ENCODE peak calls at places on chromosomes 4 and X, in four cellular contexts. F, R, X and Q are unnamed samples.

GRCh38 chr4:90137545-90137944 is 10.4 kb downstream of the CCSER1 start:
- DNase-seq in R (peak), F (no peak), X (no peak), Q (no peak)

GRCh38 chrX:143781103-143781502 is 60.6 kb upstream of the SPANXN2 start:
- DNase-seq in R (no peak), X (no peak), F (no peak), Q (no peak)

GRCh38 chrX:37816766-37817165 is 30.6 kb downstream of the DYNLT3 start:
- DNase-seq in X (no peak), R (no peak), F (no peak), Q (no peak)

GRCh38 chrX:1534321-1535168 is 2.4 kb downstream of the P2RY8 start:
- DNase-seq in R (no peak), F (no peak), X (peak), Q (no peak)

GRCh38 chrX:6203462-6204215 is 25.0 kb downstream of the NLGN4X start:
- DNase-seq in F (no peak), R (no peak), X (no peak), Q (no peak)

GRCh38 chrX:77451041-77451440 is 3.9 kb downstream of the FGF16 start:
- DNase-seq in F (no peak), R (no peak), X (no peak), Q (no peak)

GRCh38 chr4:88169298-88169697 is 10.9 kb upstream of the ABCG2 start:
- DNase-seq in R (no peak), F (no peak), X (no peak), Q (no peak)

GRCh38 chr4:89915937-89916336 is 21.3 kb downstream of the MMRN1 start:
- DNase-seq in X (no peak), F (no peak), R (no peak), Q (no peak)

GRCh38 chrX:10030570-10030969 is 63.4 kb downstream of the CLDN34 start:
- DNase-seq in R (peak), X (no peak), F (no peak), Q (no peak)

GRCh38 chr4:59553063-59553738 is 1646.9 kb upstream of the ADGRL3 start:
- DNase-seq in R (no peak), F (peak), X (no peak), Q (no peak)

GRCh38 chr4:186931519-186931918 is 207.9 kb upstream of the FAT1 start:
- DNase-seq in X (no peak), R (no peak), F (no peak), Q (no peak)

GRCh38 chrX:149937881-149938426 is 337 bp downstream of the EOLA2 start:
- DNase-seq in R (no peak), X (no peak), F (no peak), Q (no peak)

GRCh38 chrX:41167888-41168287 is 82.6 kb downstream of the USP9X start:
- DNase-seq in R (no peak), X (no peak), F (no peak), Q (no peak)

GRCh38 chrX:108584617-108585211 is 145.1 kb downstream of the COL4A5 start:
- DNase-seq in R (no peak), F (peak), X (no peak), Q (no peak)

GRCh38 chr4:25799522-25799921 is 63.3 kb downstream of the SEL1L3 start:
- DNase-seq in F (no peak), X (no peak), R (no peak), Q (no peak)

GRCh38 chrX:107675823-107676555 is 47.7 kb downstream of the PRPS1 start:
- DNase-seq in R (no peak), X (no peak), F (no peak), Q (no peak)

GRCh38 chr4:82371398-82371972 is 2.3 kb downstream of the HNRNPD start:
- DNase-seq in F (peak), R (no peak), X (no peak), Q (no peak)

GRCh38 chr4:137474711-137475301 is 57.5 kb downstream of the PCDH18 start:
- DNase-seq in X (no peak), R (no peak), F (peak), Q (no peak)

GRCh38 chr4:79576480-79576803 is 168.4 kb upstream of the GK2 start:
- DNase-seq in R (peak), X (no peak), F (peak), Q (no peak)

DNA sequence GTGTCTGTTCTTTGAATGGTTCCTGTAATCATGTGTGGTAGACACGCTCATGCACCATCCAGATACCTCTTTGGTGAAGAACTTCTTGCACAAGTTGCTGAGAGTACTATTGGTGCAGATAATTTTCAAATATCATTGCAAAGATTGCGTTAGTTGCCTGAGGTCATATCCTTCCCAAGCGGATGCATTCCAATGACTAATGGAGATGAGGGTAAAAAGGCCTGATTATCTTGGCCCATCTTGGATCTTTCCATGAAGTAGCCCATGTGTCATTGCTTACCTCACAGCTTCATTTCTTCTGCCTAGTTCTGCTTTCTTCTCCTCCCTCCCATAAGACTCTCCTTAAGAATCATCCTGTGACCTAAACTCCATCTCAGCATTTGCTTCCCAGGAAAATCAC is 384.9 kb upstream of the CNKSR2 start:
- DNase-seq in F (no peak), X (no peak), R (no peak), Q (no peak)
- TF ChIP-seq TAF1 in F (no peak), X (no peak), R (no peak), Q (no peak)

GRCh38 chr4:122960298-122960985 is 38.0 kb upstream of the NUDT6 start:
- DNase-seq in F (no peak), X (no peak), R (no peak), Q (no peak)
- TF ChIP-seq POLR2AphosphoS5 in F (no peak), X (no peak), R (no peak), Q (no peak)

GRCh38 chr4:46894841-46895240 is 14.2 kb downstream of the COX7B2 start:
- DNase-seq in R (no peak), X (no peak), F (no peak), Q (no peak)

GRCh38 chr4:46886711-46887110 is 22.3 kb downstream of the COX7B2 start:
- DNase-seq in X (no peak), R (peak), F (no peak), Q (no peak)

GRCh38 chr4:46889410-46889809 is 19.6 kb downstream of the COX7B2 start:
- DNase-seq in R (peak), F (no peak), X (no peak), Q (no peak)
- TF ChIP-seq TAF1 in R (no peak), F (no peak), X (no peak), Q (no peak)

GRCh38 chr4:6245246-6246169 is 24.1 kb upstream of the WFS1 start:
- DNase-seq in F (peak), R (no peak), X (peak), Q (no peak)
- TF ChIP-seq POLR2AphosphoS5 in F (no peak), R (no peak), X (no peak), Q (no peak)